ENCODE peak calls at places on chromosomes 6 and 20, in seven cellular contexts. One of them, this sample, is unnamed.

GRCh38 chr6:158801655-158802294 is 17.4 kb downstream of the EZR start:
- DNase-seq in sigmoid colon: no peak
- DNase-seq in WTC11: no peak
- DNase-seq in foreskin fibroblast: no peak
- DNase-seq in psoas muscle: peak
- DNase-seq in HCT116: no peak
- DNase-seq in glutamatergic neuron: no peak
- DNase-seq in this sample: no peak

GRCh38 chr6:140671926-140672325 is 1297.5 kb upstream of the CITED2 start:
- DNase-seq in sigmoid colon: no peak
- DNase-seq in WTC11: no peak
- DNase-seq in foreskin fibroblast: no peak
- DNase-seq in psoas muscle: no peak
- DNase-seq in HCT116: peak
- DNase-seq in glutamatergic neuron: no peak
- DNase-seq in this sample: peak

GRCh38 chr6:8278562-8278961 is 156.8 kb downstream of the SLC35B3 start:
- DNase-seq in sigmoid colon: no peak
- DNase-seq in WTC11: no peak
- DNase-seq in foreskin fibroblast: no peak
- DNase-seq in psoas muscle: no peak
- DNase-seq in HCT116: no peak
- DNase-seq in glutamatergic neuron: no peak
- DNase-seq in this sample: no peak

GRCh38 chr6:75158176-75158575 is 47.7 kb downstream of the COL12A1 start:
- DNase-seq in sigmoid colon: no peak
- DNase-seq in WTC11: no peak
- DNase-seq in foreskin fibroblast: no peak
- DNase-seq in psoas muscle: no peak
- DNase-seq in HCT116: no peak
- DNase-seq in glutamatergic neuron: no peak
- DNase-seq in this sample: no peak

GRCh38 chr6:30618270-30618787 is 689 bp downstream of the MRPS18B start:
- DNase-seq in sigmoid colon: peak
- DNase-seq in WTC11: no peak
- DNase-seq in foreskin fibroblast: no peak
- DNase-seq in psoas muscle: no peak
- DNase-seq in HCT116: no peak
- DNase-seq in glutamatergic neuron: no peak
- DNase-seq in this sample: no peak

GRCh38 chr6:148723484-148723883 is 23.3 kb upstream of the UST start:
- DNase-seq in sigmoid colon: no peak
- DNase-seq in WTC11: no peak
- DNase-seq in foreskin fibroblast: peak
- DNase-seq in psoas muscle: no peak
- DNase-seq in HCT116: no peak
- DNase-seq in glutamatergic neuron: no peak
- DNase-seq in this sample: no peak

GRCh38 chr20:10536531-10536930 is 101.4 kb downstream of the SLX4IP start:
- DNase-seq in sigmoid colon: no peak
- DNase-seq in WTC11: peak
- DNase-seq in foreskin fibroblast: no peak
- DNase-seq in psoas muscle: no peak
- DNase-seq in HCT116: no peak
- DNase-seq in glutamatergic neuron: peak
- DNase-seq in this sample: peak

GRCh38 chr6:166604328-166604727 is 17.9 kb upstream of the RAMACL start:
- DNase-seq in sigmoid colon: peak
- DNase-seq in WTC11: no peak
- DNase-seq in foreskin fibroblast: no peak
- DNase-seq in psoas muscle: no peak
- DNase-seq in HCT116: no peak
- DNase-seq in glutamatergic neuron: no peak
- DNase-seq in this sample: no peak

GRCh38 chr20:1269850-1270249 is 3.8 kb downstream of the SNPH start:
- DNase-seq in sigmoid colon: no peak
- DNase-seq in WTC11: no peak
- DNase-seq in foreskin fibroblast: no peak
- DNase-seq in psoas muscle: no peak
- DNase-seq in HCT116: no peak
- DNase-seq in glutamatergic neuron: no peak
- DNase-seq in this sample: no peak

GRCh38 chr6:111173341-111173740 is 86.0 kb downstream of the SLC16A10 start:
- DNase-seq in sigmoid colon: no peak
- DNase-seq in WTC11: peak
- DNase-seq in foreskin fibroblast: no peak
- DNase-seq in psoas muscle: no peak
- DNase-seq in HCT116: no peak
- DNase-seq in glutamatergic neuron: no peak
- DNase-seq in this sample: no peak

GRCh38 chr6:169802790-169803189 is 51.4 kb downstream of the ERMARD start:
- DNase-seq in sigmoid colon: no peak
- DNase-seq in WTC11: no peak
- DNase-seq in foreskin fibroblast: peak
- DNase-seq in psoas muscle: no peak
- DNase-seq in HCT116: no peak
- DNase-seq in glutamatergic neuron: no peak
- DNase-seq in this sample: peak

GRCh38 chr6:4641461-4641860 is 134.7 kb upstream of the CDYL start:
- DNase-seq in sigmoid colon: no peak
- DNase-seq in WTC11: no peak
- DNase-seq in foreskin fibroblast: no peak
- DNase-seq in psoas muscle: no peak
- DNase-seq in HCT116: no peak
- DNase-seq in glutamatergic neuron: no peak
- DNase-seq in this sample: no peak

GRCh38 chr6:83368582-83368981 is 62.3 kb downstream of the ME1 start:
- DNase-seq in sigmoid colon: no peak
- DNase-seq in WTC11: no peak
- DNase-seq in foreskin fibroblast: no peak
- DNase-seq in psoas muscle: no peak
- DNase-seq in HCT116: no peak
- DNase-seq in glutamatergic neuron: no peak
- DNase-seq in this sample: no peak

GRCh38 chr6:131532476-131533108 is 40.4 kb upstream of the ARG1 start:
- DNase-seq in sigmoid colon: no peak
- DNase-seq in WTC11: no peak
- DNase-seq in foreskin fibroblast: no peak
- DNase-seq in psoas muscle: no peak
- DNase-seq in HCT116: no peak
- DNase-seq in glutamatergic neuron: no peak
- DNase-seq in this sample: no peak

GRCh38 chr6:18343741-18344140 is 43.4 kb upstream of the RNF144B start:
- DNase-seq in sigmoid colon: no peak
- DNase-seq in WTC11: no peak
- DNase-seq in foreskin fibroblast: peak
- DNase-seq in psoas muscle: no peak
- DNase-seq in HCT116: no peak
- DNase-seq in glutamatergic neuron: no peak
- DNase-seq in this sample: no peak

GRCh38 chr6:404685-405423 is 13.3 kb downstream of the IRF4 start:
- DNase-seq in sigmoid colon: no peak
- DNase-seq in WTC11: no peak
- DNase-seq in foreskin fibroblast: no peak
- DNase-seq in psoas muscle: no peak
- DNase-seq in HCT116: no peak
- DNase-seq in glutamatergic neuron: no peak
- DNase-seq in this sample: peak

GRCh38 chr6:36285797-36286196 is 15.9 kb downstream of the PNPLA1 start:
- DNase-seq in sigmoid colon: no peak
- DNase-seq in WTC11: no peak
- DNase-seq in foreskin fibroblast: no peak
- DNase-seq in psoas muscle: no peak
- DNase-seq in HCT116: no peak
- DNase-seq in glutamatergic neuron: no peak
- DNase-seq in this sample: no peak

GRCh38 chr6:43290353-43290904 is 7.6 kb upstream of the SLC22A7 start:
- DNase-seq in sigmoid colon: no peak
- DNase-seq in WTC11: no peak
- DNase-seq in foreskin fibroblast: no peak
- DNase-seq in psoas muscle: no peak
- DNase-seq in HCT116: no peak
- DNase-seq in glutamatergic neuron: no peak
- DNase-seq in this sample: no peak

GRCh38 chr6:145034664-145035063 is 700.7 kb downstream of the EPM2A start:
- DNase-seq in sigmoid colon: no peak
- DNase-seq in WTC11: no peak
- DNase-seq in foreskin fibroblast: peak
- DNase-seq in psoas muscle: no peak
- DNase-seq in HCT116: no peak
- DNase-seq in glutamatergic neuron: no peak
- DNase-seq in this sample: no peak

GRCh38 chr6:137266032-137266586 is 46.9 kb upstream of the IFNGR1 start:
- DNase-seq in sigmoid colon: no peak
- DNase-seq in WTC11: no peak
- DNase-seq in foreskin fibroblast: no peak
- DNase-seq in psoas muscle: no peak
- DNase-seq in HCT116: no peak
- DNase-seq in glutamatergic neuron: no peak
- DNase-seq in this sample: no peak

GRCh38 chr6:25535302-25536225 is 116.5 kb upstream of the SCGN start:
- DNase-seq in sigmoid colon: no peak
- DNase-seq in WTC11: no peak
- DNase-seq in foreskin fibroblast: no peak
- DNase-seq in psoas muscle: no peak
- DNase-seq in HCT116: no peak
- DNase-seq in glutamatergic neuron: no peak
- DNase-seq in this sample: no peak

GRCh38 chr6:160128879-160129516 is 7.4 kb downstream of the SLC22A1 start:
- DNase-seq in sigmoid colon: no peak
- DNase-seq in WTC11: no peak
- DNase-seq in foreskin fibroblast: no peak
- DNase-seq in psoas muscle: no peak
- DNase-seq in HCT116: no peak
- DNase-seq in glutamatergic neuron: no peak
- DNase-seq in this sample: no peak

GRCh38 chr20:13212750-13213149 is 8.3 kb upstream of the ISM1 start:
- DNase-seq in sigmoid colon: no peak
- DNase-seq in WTC11: no peak
- DNase-seq in foreskin fibroblast: peak
- DNase-seq in psoas muscle: no peak
- DNase-seq in HCT116: no peak
- DNase-seq in glutamatergic neuron: no peak
- DNase-seq in this sample: no peak

GRCh38 chr6:2378891-2379652 is 133.7 kb upstream of the GMDS start:
- DNase-seq in sigmoid colon: no peak
- DNase-seq in WTC11: no peak
- DNase-seq in foreskin fibroblast: peak
- DNase-seq in psoas muscle: no peak
- DNase-seq in HCT116: peak
- DNase-seq in glutamatergic neuron: no peak
- DNase-seq in this sample: peak

GRCh38 chr6:44665143-44665542 is 277.6 kb downstream of the CDC5L start:
- DNase-seq in sigmoid colon: no peak
- DNase-seq in WTC11: no peak
- DNase-seq in foreskin fibroblast: no peak
- DNase-seq in psoas muscle: no peak
- DNase-seq in HCT116: no peak
- DNase-seq in glutamatergic neuron: no peak
- DNase-seq in this sample: no peak

GRCh38 chr20:3710703-3711417 is 1.5 kb downstream of the SIGLEC1 start:
- DNase-seq in sigmoid colon: peak
- DNase-seq in WTC11: peak
- DNase-seq in foreskin fibroblast: peak
- DNase-seq in psoas muscle: peak
- DNase-seq in HCT116: peak
- DNase-seq in glutamatergic neuron: peak
- DNase-seq in this sample: peak

GRCh38 chr6:161463061-161463460 is 189.2 kb upstream of the AGPAT4 start:
- DNase-seq in sigmoid colon: no peak
- DNase-seq in WTC11: no peak
- DNase-seq in foreskin fibroblast: no peak
- DNase-seq in psoas muscle: no peak
- DNase-seq in HCT116: no peak
- DNase-seq in glutamatergic neuron: no peak
- DNase-seq in this sample: no peak
- TF ChIP-seq CTCF in sigmoid colon: no peak
- TF ChIP-seq CTCF in WTC11: no peak
- TF ChIP-seq CTCF in foreskin fibroblast: no peak
- TF ChIP-seq CTCF in psoas muscle: no peak
- TF ChIP-seq CTCF in HCT116: no peak
- TF ChIP-seq CTCF in glutamatergic neuron: no peak
- TF ChIP-seq CTCF in this sample: no peak

GRCh38 chr6:71419954-71420692 is 131.5 kb downstream of the OGFRL1 start:
- DNase-seq in sigmoid colon: peak
- DNase-seq in WTC11: no peak
- DNase-seq in foreskin fibroblast: peak
- DNase-seq in psoas muscle: peak
- DNase-seq in HCT116: no peak
- DNase-seq in glutamatergic neuron: no peak
- DNase-seq in this sample: no peak
- TF ChIP-seq CTCF in sigmoid colon: peak
- TF ChIP-seq CTCF in WTC11: no peak
- TF ChIP-seq CTCF in foreskin fibroblast: no peak
- TF ChIP-seq CTCF in psoas muscle: peak
- TF ChIP-seq CTCF in HCT116: no peak
- TF ChIP-seq CTCF in glutamatergic neuron: peak
- TF ChIP-seq CTCF in this sample: no peak

GRCh38 chr6:84749181-84749580 is 15.2 kb downstream of the TBX18 start:
- DNase-seq in sigmoid colon: no peak
- DNase-seq in WTC11: no peak
- DNase-seq in foreskin fibroblast: no peak
- DNase-seq in psoas muscle: no peak
- DNase-seq in HCT116: no peak
- DNase-seq in glutamatergic neuron: no peak
- DNase-seq in this sample: no peak

GRCh38 chr6:84748331-84748730 is 16.1 kb downstream of the TBX18 start:
- DNase-seq in sigmoid colon: no peak
- DNase-seq in WTC11: no peak
- DNase-seq in foreskin fibroblast: no peak
- DNase-seq in psoas muscle: no peak
- DNase-seq in HCT116: no peak
- DNase-seq in glutamatergic neuron: no peak
- DNase-seq in this sample: no peak

GRCh38 chr6:84756466-84756865 is 7.9 kb downstream of the TBX18 start:
- DNase-seq in sigmoid colon: no peak
- DNase-seq in WTC11: no peak
- DNase-seq in foreskin fibroblast: no peak
- DNase-seq in psoas muscle: no peak
- DNase-seq in HCT116: no peak
- DNase-seq in glutamatergic neuron: no peak
- DNase-seq in this sample: no peak

GRCh38 chr6:84753173-84753572 is 11.2 kb downstream of the TBX18 start:
- DNase-seq in sigmoid colon: no peak
- DNase-seq in WTC11: no peak
- DNase-seq in foreskin fibroblast: no peak
- DNase-seq in psoas muscle: no peak
- DNase-seq in HCT116: no peak
- DNase-seq in glutamatergic neuron: no peak
- DNase-seq in this sample: no peak

GRCh38 chr6:84752118-84752850 is 12.1 kb downstream of the TBX18 start:
- DNase-seq in sigmoid colon: no peak
- DNase-seq in WTC11: no peak
- DNase-seq in foreskin fibroblast: no peak
- DNase-seq in psoas muscle: no peak
- DNase-seq in HCT116: no peak
- DNase-seq in glutamatergic neuron: no peak
- DNase-seq in this sample: no peak
- TF ChIP-seq CTCF in sigmoid colon: no peak
- TF ChIP-seq CTCF in WTC11: no peak
- TF ChIP-seq CTCF in foreskin fibroblast: no peak
- TF ChIP-seq CTCF in psoas muscle: no peak
- TF ChIP-seq CTCF in HCT116: no peak
- TF ChIP-seq CTCF in glutamatergic neuron: no peak
- TF ChIP-seq CTCF in this sample: no peak

GRCh38 chr6:73011945-73012344 is 213.4 kb downstream of the KHDC1L start:
- DNase-seq in sigmoid colon: no peak
- DNase-seq in WTC11: no peak
- DNase-seq in foreskin fibroblast: no peak
- DNase-seq in psoas muscle: no peak
- DNase-seq in HCT116: no peak
- DNase-seq in glutamatergic neuron: no peak
- DNase-seq in this sample: no peak
- TF ChIP-seq CTCF in sigmoid colon: no peak
- TF ChIP-seq CTCF in WTC11: no peak
- TF ChIP-seq CTCF in foreskin fibroblast: no peak
- TF ChIP-seq CTCF in psoas muscle: no peak
- TF ChIP-seq CTCF in HCT116: no peak
- TF ChIP-seq CTCF in glutamatergic neuron: no peak
- TF ChIP-seq CTCF in this sample: no peak

This sample was measured in OCI-LY7.